ENCODE peak calls at places on chromosomes 1 and 21, in five cellular contexts. N is small intestine; U is stimulated activated naive B cell treated with anti-CD40 and anti-IgM and Interleukin-4, amounts not matched to agents 10 μg/mL and 1 μg/mL and 100 μg/mL, for 72 hours; M is posterior cingulate gyrus; I is hepatic stellate cell. V is an unnamed sample.

GRCh38 chr1:182990413-182991144 is 32.6 kb upstream of the LAMC1 start:
- DNase-seq in U (no peak), I (peak), M (no peak), N (no peak), V (no peak)

GRCh38 chr1:90726716-90727480 is 9.8 kb upstream of the BARHL2 start:
- DNase-seq in N (no peak), U (no peak), I (no peak), M (no peak), V (no peak)

GRCh38 chr21:37829447-37829846 is 86.8 kb downstream of the KCNJ6 start:
- DNase-seq in N (peak), M (peak), U (no peak), I (peak), V (no peak)

GRCh38 chr1:34267326-34267725 is 90.6 kb downstream of the C1orf94 start:
- DNase-seq in I (no peak), N (no peak), M (no peak), U (no peak), V (no peak)

GRCh38 chr1:10196991-10197390 is 13.4 kb upstream of the KIF1B start:
- DNase-seq in N (no peak), I (no peak), U (no peak), M (no peak), V (no peak)

GRCh38 chr1:232457607-232458006 is 172.3 kb downstream of the SIPA1L2 start:
- DNase-seq in N (no peak), U (no peak), M (no peak), I (no peak), V (no peak)

GRCh38 chr21:41061701-41062100 is 106.3 kb upstream of the BACE2 start:
- DNase-seq in M (no peak), U (no peak), N (no peak), I (no peak), V (no peak)

GRCh38 chr1:181089017-181089776 is 697 bp downstream of the IER5 start:
- DNase-seq in I (no peak), M (peak), U (peak), N (no peak), V (no peak)

GRCh38 chr1:39398278-39399010 is 93.0 kb upstream of the BMP8A start:
- DNase-seq in U (no peak), I (peak), M (no peak), N (peak), V (peak)

GRCh38 chr1:7695181-7696117 is 75.6 kb upstream of the VAMP3 start:
- DNase-seq in N (no peak), I (no peak), U (no peak), M (no peak), V (no peak)

GRCh38 chr1:180231506-180232420 is 1.7 kb downstream of the LHX4 start:
- DNase-seq in U (peak), M (no peak), N (peak), I (peak), V (no peak)

GRCh38 chr1:7590426-7590790 is 180.7 kb upstream of the VAMP3 start:
- DNase-seq in U (no peak), M (no peak), N (no peak), I (no peak), V (no peak)

GRCh38 chr1:81867235-81867634 is 66.5 kb downstream of the ADGRL2 start:
- DNase-seq in U (no peak), M (no peak), I (no peak), N (no peak), V (no peak)

GRCh38 chr21:44935533-44935927 is 4.3 kb upstream of the SLX9 start:
- DNase-seq in I (no peak), M (no peak), U (no peak), N (no peak), V (no peak)

GRCh38 chr1:70358921-70359564 is 4.5 kb upstream of the ANKRD13C start:
- DNase-seq in M (no peak), I (no peak), N (no peak), U (no peak), V (no peak)

GRCh38 chr1:71600023-71600422 is 519.2 kb upstream of the ZRANB2 start:
- DNase-seq in U (no peak), N (no peak), M (no peak), I (no peak), V (no peak)

GRCh38 chr1:65494671-65495070 is 74.2 kb downstream of the LEPR start:
- DNase-seq in N (no peak), U (no peak), I (no peak), M (no peak), V (no peak)

GRCh38 chr1:169091480-169091941 is 15.0 kb upstream of the ATP1B1 start:
- DNase-seq in U (peak), M (peak), N (no peak), I (no peak), V (no peak)

GRCh38 chr1:116420417-116421200 is 47.6 kb downstream of the ATP1A1 start:
- DNase-seq in U (no peak), I (no peak), M (no peak), N (no peak), V (no peak)

GRCh38 chr1:194512957-194513356 is 1326.5 kb upstream of the B3GALT2 start:
- DNase-seq in N (no peak), U (no peak), M (no peak), I (no peak), V (no peak)

GRCh38 chr1:31764307-31765040 is at the start of gene ADGRB2:
- DNase-seq in U (no peak), N (no peak), I (peak), M (no peak), V (peak)

GRCh38 chr1:16351449-16351993 is 759 bp downstream of the FBXO42 start:
- DNase-seq in N (peak), U (no peak), I (no peak), M (no peak), V (no peak)

GRCh38 chr1:81174052-81174451 is 626.7 kb upstream of the ADGRL2 start:
- DNase-seq in N (no peak), I (no peak), M (no peak), U (no peak), V (no peak)

GRCh38 chr1:154263465-154264332 is 8.7 kb upstream of the HAX1 start:
- DNase-seq in I (no peak), N (peak), U (no peak), M (no peak), V (no peak)

GRCh38 chr1:158951956-158952355 is 20.6 kb downstream of the PYHIN1 start:
- DNase-seq in N (no peak), I (no peak), M (no peak), U (no peak), V (no peak)

GRCh38 chr1:45302505-45303331 is 24.0 kb upstream of the HPDL start:
- DNase-seq in U (no peak), N (no peak), I (no peak), M (no peak), V (no peak)

GRCh38 chr1:5651964-5652751 is 340.1 kb downstream of the NPHP4 start:
- DNase-seq in N (no peak), I (no peak), M (no peak), U (no peak), V (no peak)

GRCh38 chr1:43531906-43532584 is 1.4 kb downstream of the PTPRF start:
- DNase-seq in M (no peak), I (peak), N (no peak), U (no peak), V (no peak)

GRCh38 chr1:54955359-54955758 is 25.1 kb upstream of the TMEM61 start:
- DNase-seq in U (no peak), N (no peak), M (no peak), I (no peak), V (no peak)

GRCh38 chr1:156281281-156282142 is 1.1 kb downstream of the SMG5 start:
- DNase-seq in I (peak), U (peak), N (peak), M (peak), V (no peak)

GRCh38 chr21:31397939-31398338 is 53.9 kb upstream of the TIAM1 start:
- DNase-seq in N (no peak), U (no peak), I (no peak), M (no peak), V (peak)

GRCh38 chr1:41640141-41640751 is 155.8 kb upstream of the EDN2 start:
- DNase-seq in U (no peak), N (no peak), I (no peak), M (no peak), V (no peak)

GRCh38 chr1:110136911-110137310 is 13.4 kb upstream of the SLC6A17 start:
- DNase-seq in N (no peak), U (no peak), M (peak), I (no peak), V (no peak)

GRCh38 chr1:213982814-213983588 is 4.8 kb upstream of the PROX1 start:
- DNase-seq in U (no peak), I (no peak), N (no peak), M (no peak), V (no peak)

GRCh38 chr1:14777516-14778506 is 179.3 kb downstream of the KAZN start:
- DNase-seq in U (no peak), I (no peak), N (no peak), M (no peak), V (no peak)

GRCh38 chr21:38958940-38959685 is 153.4 kb downstream of the ETS2 start:
- DNase-seq in M (no peak), I (peak), N (peak), U (no peak), V (no peak)